ENCODE peak calls at places on chromosomes 7 and 10, in six cellular contexts. P, F, N, O, Q and S are unnamed samples.

GRCh38 chr7:106165328-106165727 is 53.2 kb upstream of the SYPL1 start:
- DNase-seq in Q (peak), P (no peak), F (no peak), N (no peak), O (peak), S (no peak)

GRCh38 chr10:118841881-118842605 is 87.3 kb upstream of the CACUL1 start:
- DNase-seq in F (no peak), N (no peak), P (no peak), O (no peak), Q (no peak), S (no peak)

GRCh38 chr7:37181550-37181932 is 267.1 kb downstream of the ELMO1 start:
- DNase-seq in P (no peak), Q (no peak), F (no peak), O (no peak), N (no peak), S (no peak)

GRCh38 chr7:131148258-131148657 is 179.4 kb upstream of the MKLN1 start:
- DNase-seq in F (no peak), O (no peak), N (no peak), Q (no peak), P (no peak), S (no peak)

GRCh38 chr10:107727762-107728317 is 563.3 kb upstream of the SORCS1 start:
- DNase-seq in F (no peak), O (peak), P (no peak), N (no peak), Q (no peak), S (no peak)

GRCh38 chr7:103752995-103753394 is 236.5 kb downstream of the RELN start:
- DNase-seq in Q (no peak), O (peak), F (no peak), N (no peak), P (no peak), S (no peak)

GRCh38 chr7:1535695-1536094 is 5.2 kb downstream of the MAFK start:
- DNase-seq in O (no peak), Q (no peak), P (no peak), F (no peak), N (no peak), S (no peak)

GRCh38 chr10:72186213-72186612 is 29.6 kb upstream of the ANAPC16 start:
- DNase-seq in F (no peak), P (no peak), O (no peak), N (no peak), Q (no peak), S (no peak)

GRCh38 chr10:58775960-58776574 is 263.4 kb downstream of the BICC1 start:
- DNase-seq in P (peak), O (peak), N (no peak), F (no peak), Q (no peak), S (no peak)

GRCh38 chr10:128843972-128844371 is 623.1 kb upstream of the MGMT start:
- DNase-seq in F (no peak), O (no peak), Q (no peak), N (no peak), P (no peak), S (no peak)

GRCh38 chr10:78149193-78149592 is 115.5 kb downstream of the RPS24 start:
- DNase-seq in Q (no peak), F (no peak), P (no peak), N (no peak), O (no peak), S (no peak)

GRCh38 chr7:130298927-130299326 is 6.0 kb downstream of the CPA4 start:
- DNase-seq in O (no peak), N (no peak), F (no peak), P (no peak), Q (no peak), S (no peak)

GRCh38 chr10:70925377-70926214 is 37.2 kb upstream of the PCBD1 start:
- DNase-seq in N (peak), F (peak), Q (no peak), P (peak), O (peak), S (peak)

GRCh38 chr10:124727389-124727960 is 16.7 kb downstream of the FAM53B start:
- DNase-seq in Q (no peak), F (no peak), O (no peak), N (no peak), P (no peak), S (no peak)

GRCh38 chr10:111475720-111476119 is 398.9 kb downstream of the ADRA2A start:
- DNase-seq in N (no peak), P (no peak), O (no peak), Q (no peak), F (no peak), S (no peak)

GRCh38 chr7:5646846-5647245 is 134.6 kb downstream of the RNF216 start:
- DNase-seq in N (no peak), F (no peak), Q (no peak), P (no peak), O (no peak), S (no peak)

GRCh38 chr10:71045188-71045841 is 156.9 kb upstream of the PCBD1 start:
- DNase-seq in N (no peak), F (no peak), Q (no peak), O (no peak), P (no peak), S (no peak)